ENCODE peak calls at places on chromosomes 5 and 9, in five cellular contexts. P is heart right ventricle; Y is BJ; I is MM.1S; U is CD4-positive, alpha-beta memory T cell. X is an unnamed sample.

GRCh38 chr5:150352531-150353394 is 4.7 kb upstream of the TCOF1 start:
- DNase-seq in P (no peak), Y (peak; percentile 26), I (no peak), U (no peak), X (no peak)

GRCh38 chr9:1458503-1458902 is 408.3 kb downstream of the DMRT2 start:
- DNase-seq in P (no peak), Y (peak; percentile 21), I (no peak), U (no peak), X (no peak)

GRCh38 chr9:100307061-100307460 is 45.7 kb downstream of the TEX10 start:
- DNase-seq in P (no peak), Y (no peak), I (no peak), U (no peak), X (no peak)

GRCh38 chr5:31854625-31855526 is 215.9 kb downstream of the PDZD2 start:
- DNase-seq in P (peak; percentile 65), Y (no peak), I (no peak), U (no peak), X (peak; percentile 80)

GRCh38 chr5:75656311-75657003 is 45.2 kb downstream of the ANKDD1B start:
- DNase-seq in P (no peak), Y (no peak), I (no peak), U (no peak), X (peak; percentile 78)

GRCh38 chr5:152642406-152642805 is 237.3 kb upstream of the NMUR2 start:
- DNase-seq in P (no peak), Y (no peak), I (no peak), U (no peak), X (no peak)

GRCh38 chr9:136117291-136118060 is 1.2 kb downstream of the TMEM250 start:
- DNase-seq in P (peak; percentile 74), Y (no peak), I (no peak), U (no peak), X (no peak)

GRCh38 chr5:33105521-33105941 is 335.2 kb upstream of the TARS1 start:
- DNase-seq in P (no peak), Y (no peak), I (no peak), U (no peak), X (no peak)

GRCh38 chr9:116998305-116998704 is 311.2 kb downstream of the TRIM32 start:
- DNase-seq in P (no peak), Y (no peak), I (peak; percentile 55), U (no peak), X (no peak)

GRCh38 chr9:109843651-109844050 is 63.7 kb downstream of the PALM2AKAP2 start:
- DNase-seq in P (peak; percentile 81), Y (no peak), I (no peak), U (no peak), X (peak; percentile 83)

GRCh38 chr9:90642570-90643539 is at the start of gene DIRAS2:
- DNase-seq in P (peak; percentile 16), Y (no peak), I (peak; percentile 94), U (no peak), X (peak; percentile 49)

GRCh38 chr5:84403773-84404172 is 19.1 kb upstream of the EDIL3 start:
- DNase-seq in P (no peak), Y (peak; percentile 7), I (no peak), U (no peak), X (no peak)

GRCh38 chr9:127970401-127971313 is 10.1 kb downstream of the EEIG1 start:
- DNase-seq in P (no peak), Y (no peak), I (peak; percentile 94), U (peak; percentile 73), X (peak; percentile 44)

GRCh38 chr9:82148849-82149544 is 160.4 kb downstream of the SPATA31D1 start:
- DNase-seq in P (no peak), Y (peak; percentile 82), I (no peak), U (no peak), X (no peak)

GRCh38 chr9:37480759-37481158 is 5.0 kb upstream of the POLR1E start:
- DNase-seq in P (no peak), Y (no peak), I (no peak), U (no peak), X (no peak)

GRCh38 chr9:5799314-5799713 is 33.6 kb downstream of the ERMP1 start:
- DNase-seq in P (no peak), Y (no peak), I (no peak), U (peak; percentile 3), X (no peak)

DNA sequence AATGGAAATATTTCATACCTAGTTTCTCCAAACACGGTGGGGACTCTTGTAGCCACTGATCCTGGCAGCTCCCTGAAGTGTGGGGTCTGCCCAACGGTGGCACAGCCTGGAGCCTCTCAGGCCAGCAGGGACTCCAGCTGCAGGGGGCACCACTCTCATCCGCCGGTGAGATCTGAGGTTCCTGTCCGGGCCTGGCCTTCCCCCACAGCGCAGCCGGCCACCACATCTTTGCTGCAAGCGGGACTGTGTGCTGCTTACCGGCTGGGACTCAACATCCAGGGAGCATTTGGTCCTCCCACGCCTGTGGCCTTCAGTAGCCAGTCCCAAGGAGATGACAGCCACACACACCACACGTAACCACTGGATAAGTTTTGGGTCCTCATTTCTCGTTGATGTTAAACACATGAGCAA is 7.7 kb upstream of the NKX2-5 start:
- DNase-seq in P (no peak), Y (no peak), I (no peak), U (no peak), X (no peak)
- H3K27me3 ChIP-seq in P (peaks cover 100% of the 10 kb centered on the region), Y (peaks cover 66% of the 10 kb centered on the region), I (peaks cover 48% of the 10 kb centered on the region), U (peaks cover 55% of the 10 kb centered on the region), X (no peaks in the 10 kb centered on the region)

GRCh38 chr9:126508928-126509327 is 104.8 kb upstream of the LMX1B start:
- DNase-seq in P (no peak), Y (no peak), I (no peak), U (no peak), X (peak; percentile 7)

GRCh38 chr9:126508171-126508591 is 105.5 kb upstream of the LMX1B start:
- DNase-seq in P (no peak), Y (no peak), I (no peak), U (no peak), X (peak; percentile 57)

GRCh38 chr9:126511426-126511825 is 102.3 kb upstream of the LMX1B start:
- DNase-seq in P (no peak), Y (no peak), I (no peak), U (no peak), X (no peak)

GRCh38 chr9:126509718-126510117 is 104.0 kb upstream of the LMX1B start:
- DNase-seq in P (no peak), Y (no peak), I (no peak), U (no peak), X (peak; percentile 35)

GRCh38 chr9:126510564-126510963 is 103.2 kb upstream of the LMX1B start:
- DNase-seq in P (no peak), Y (no peak), I (no peak), U (no peak), X (no peak)
- H3K27me3 ChIP-seq in P (peaks cover 32% of the 10 kb centered on the region), Y (peaks cover 3% of the 10 kb centered on the region), I (peaks cover 93% of the 10 kb centered on the region), U (peaks cover 12% of the 10 kb centered on the region), X (no peaks in the 10 kb centered on the region)

DNA sequence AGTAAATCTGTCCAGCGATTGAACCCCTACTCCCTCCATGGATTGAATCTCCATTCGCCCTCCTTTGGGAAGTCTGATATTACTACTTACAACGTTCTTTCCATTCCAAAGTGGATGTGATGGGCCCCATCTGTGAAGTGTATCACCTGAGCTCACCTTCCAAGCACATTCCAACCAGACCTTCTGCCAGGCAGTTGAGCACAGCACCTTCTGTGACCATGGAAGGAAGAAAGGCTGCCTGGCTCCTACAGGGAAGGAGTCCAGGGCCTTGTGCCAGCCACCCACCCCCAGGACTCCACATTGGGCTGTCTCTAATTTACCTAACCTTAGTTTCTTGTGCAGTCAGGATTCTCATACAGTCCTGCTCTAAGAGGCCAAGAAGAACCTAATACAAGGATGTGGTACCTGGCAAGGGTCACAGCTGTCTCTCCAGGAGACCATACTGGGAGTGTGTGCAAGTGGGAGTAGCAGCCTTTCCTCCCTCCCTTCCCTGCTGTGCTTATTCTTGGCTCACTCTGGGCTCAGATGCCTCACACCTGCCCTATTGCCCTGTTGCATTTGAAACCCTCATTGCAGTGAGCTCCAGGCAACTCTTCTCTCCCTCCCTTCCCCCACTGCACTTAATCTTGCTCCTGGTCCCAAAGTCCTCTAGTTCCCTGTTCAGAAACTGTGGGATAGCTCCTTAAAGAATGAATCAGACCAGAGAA is 116.1 kb downstream of the NRG2 start:
- DNase-seq in P (no peak), Y (no peak), I (no peak), U (no peak), X (no peak)
- H3K27me3 ChIP-seq in P (no peaks in the 10 kb centered on the region), Y (peaks cover 11% of the 10 kb centered on the region), I (no peaks in the 10 kb centered on the region), U (no peaks in the 10 kb centered on the region), X (no peaks in the 10 kb centered on the region)

GRCh38 chr5:159056201-159056600 is 43.5 kb downstream of the EBF1 start:
- DNase-seq in P (no peak), Y (no peak), I (no peak), U (no peak), X (no peak)
- H3K27me3 ChIP-seq in P (peaks cover 19% of the 10 kb centered on the region), Y (no peaks in the 10 kb centered on the region), I (no peaks in the 10 kb centered on the region), U (peaks cover 25% of the 10 kb centered on the region), X (no peaks in the 10 kb centered on the region)

DNA sequence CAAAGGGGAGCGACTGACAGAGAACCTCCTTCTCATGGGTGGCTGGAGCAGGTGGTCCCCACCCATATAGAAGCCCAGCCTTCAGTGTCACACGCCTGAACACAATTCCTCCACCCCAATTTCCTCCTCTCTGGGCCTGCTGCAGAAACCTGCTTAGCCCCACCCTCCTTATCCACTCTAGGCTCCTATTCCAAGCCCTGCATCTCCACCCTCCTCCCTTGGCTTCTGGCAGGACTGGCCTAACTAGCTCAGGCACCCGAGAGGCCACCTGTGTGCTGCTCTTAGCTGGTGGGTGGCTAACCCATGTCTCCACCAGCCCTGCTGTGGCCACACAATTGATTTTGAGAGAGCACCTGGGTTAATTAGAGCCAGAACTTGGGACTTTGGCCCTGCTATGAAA is 77.3 kb upstream of the ATP10B start:
- DNase-seq in P (no peak), Y (no peak), I (no peak), U (no peak), X (no peak)
- H3K27me3 ChIP-seq in P (no peaks in the 10 kb centered on the region), Y (no peaks in the 10 kb centered on the region), I (no peaks in the 10 kb centered on the region), U (no peaks in the 10 kb centered on the region), X (no peaks in the 10 kb centered on the region)

DNA sequence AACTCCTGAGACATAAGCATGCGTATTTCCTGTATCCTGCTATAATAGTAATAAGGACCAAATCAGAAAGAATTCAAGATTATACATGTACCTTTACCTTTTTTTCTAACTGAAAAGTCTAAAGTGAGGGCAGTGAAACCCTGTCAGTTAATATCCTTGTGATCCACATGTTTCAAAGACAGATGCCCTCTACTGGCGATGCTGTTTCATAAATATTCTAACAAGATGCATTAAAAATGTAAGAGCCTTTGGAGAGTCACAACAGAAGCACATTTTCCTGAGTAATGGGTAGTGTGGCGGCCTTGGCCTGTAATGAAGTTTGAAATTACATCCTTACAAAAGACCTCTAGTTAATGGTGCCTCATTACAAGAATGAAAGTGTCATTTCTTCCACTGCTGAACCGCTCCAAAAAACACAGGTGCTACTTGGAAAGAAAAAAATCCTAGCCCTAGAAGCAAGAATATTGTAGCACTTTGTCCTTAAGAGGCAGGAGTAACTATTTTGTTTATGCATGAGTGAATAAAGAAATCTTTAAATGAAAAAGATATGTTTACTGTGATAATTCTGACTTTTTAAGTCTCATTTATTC is 232.6 kb downstream of the EPB41L4A start:
- DNase-seq in P (no peak), Y (no peak), I (peak; percentile 59), U (no peak), X (no peak)
- H3K27me3 ChIP-seq in P (no peaks in the 10 kb centered on the region), Y (no peaks in the 10 kb centered on the region), I (no peaks in the 10 kb centered on the region), U (peaks cover 3% of the 10 kb centered on the region), X (no peaks in the 10 kb centered on the region)

GRCh38 chr5:138651767-138652117 is 76.5 kb upstream of the HSPA9 start:
- DNase-seq in P (no peak), Y (no peak), I (no peak), U (no peak), X (no peak)
- H3K27me3 ChIP-seq in P (peaks cover 75% of the 10 kb centered on the region), Y (peaks cover 11% of the 10 kb centered on the region), I (peaks cover 62% of the 10 kb centered on the region), U (peaks cover 66% of the 10 kb centered on the region), X (no peaks in the 10 kb centered on the region)

X was measured in aorta.